ENCODE peak calls at places on chromosomes 2 and 18, in four cellular contexts. M is CD4-positive, alpha-beta T cell; S is astrocyte of the cerebellum; Q is mesothelial cell of epicardium. B is an unnamed sample.

GRCh38 chr2:109419960-109420370 is 193.8 kb downstream of the SEPTIN10 start:
- DNase-seq in M (no peak), S (no peak), Q (no peak), B (no peak)

GRCh38 chr2:75646090-75646582 is 447 bp upstream of the MRPL19 start:
- DNase-seq in M (no peak), S (no peak), Q (no peak), B (no peak)

GRCh38 chr2:176213406-176213805 is 24.9 kb downstream of the HOXD1 start:
- DNase-seq in M (no peak), S (no peak), Q (no peak), B (no peak)

GRCh38 chr2:201235865-201236811 is 24.2 kb upstream of the CASP8 start:
- DNase-seq in M (peak), S (peak), Q (no peak), B (peak)

GRCh38 chr2:159052157-159052561 is 83.7 kb downstream of the TANC1 start:
- DNase-seq in M (no peak), S (no peak), Q (no peak), B (no peak)

GRCh38 chr18:59743561-59743960 is 46.3 kb upstream of the CCBE1 start:
- DNase-seq in M (no peak), S (no peak), Q (no peak), B (no peak)

GRCh38 chr2:36731941-36732700 is 35.6 kb downstream of the VIT start:
- DNase-seq in M (no peak), S (peak), Q (no peak), B (no peak)

GRCh38 chr2:233441161-233442027 is 87.1 kb downstream of the DGKD start:
- DNase-seq in M (no peak), S (no peak), Q (no peak), B (no peak)

GRCh38 chr2:58959996-58960395 is 718.9 kb upstream of the FANCL start:
- DNase-seq in M (no peak), S (no peak), Q (no peak), B (no peak)

GRCh38 chr18:35345460-35345921 is 1.3 kb upstream of the ZNF24 start:
- DNase-seq in M (no peak), S (peak), Q (no peak), B (no peak)

GRCh38 chr2:223549215-223549614 is 52.9 kb downstream of the SCG2 start:
- DNase-seq in M (no peak), S (peak), Q (no peak), B (no peak)

GRCh38 chr2:239378918-239379640 is 21.7 kb downstream of the HDAC4 start:
- DNase-seq in M (no peak), S (no peak), Q (no peak), B (peak)

GRCh38 chr2:172813314-172813888 is 77.8 kb downstream of the RAPGEF4 start:
- DNase-seq in M (no peak), S (no peak), Q (no peak), B (no peak)
- TF ChIP-seq CTCF in M (no peak), S (peak), Q (no peak), B (no peak)

DNA sequence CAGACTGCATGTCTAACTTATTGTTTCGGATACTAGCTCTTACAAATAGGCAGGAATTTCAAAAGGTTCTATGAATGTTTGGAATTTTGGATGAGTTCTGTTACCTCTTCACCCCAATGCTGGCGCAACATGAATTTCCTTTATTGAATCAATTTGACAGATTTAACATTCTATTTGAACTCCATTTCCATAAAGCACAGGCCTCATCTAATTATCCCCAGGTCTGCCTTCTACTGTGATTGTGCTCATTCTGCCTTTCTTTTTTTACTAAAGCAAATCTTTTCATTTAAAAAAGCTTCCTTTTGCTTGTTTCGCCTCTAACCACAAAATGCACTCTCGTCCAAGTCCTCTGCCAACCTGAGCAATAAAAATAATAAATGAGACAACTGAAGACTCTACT is 922.9 kb upstream of the FSHR start:
- DNase-seq in M (no peak), S (no peak), Q (no peak), B (no peak)
- TF ChIP-seq CTCF in M (no peak), S (no peak), Q (no peak), B (no peak)

GRCh38 chr2:19158211-19158610 is 200.2 kb downstream of the OSR1 start:
- DNase-seq in M (no peak), S (no peak), Q (no peak), B (no peak)
- TF ChIP-seq CTCF in M (no peak), S (no peak), Q (no peak), B (no peak)

GRCh38 chr2:173749315-173749714 is 215.9 kb downstream of the SP3 start:
- DNase-seq in M (no peak), S (peak), Q (no peak), B (no peak)
- TF ChIP-seq CTCF in M (no peak), S (peak), Q (no peak), B (no peak)

B was measured in natural killer cell.